ENCODE peak calls at places on chromosomes 6 and 20, in nine cellular contexts. G is dorsolateral prefrontal cortex; B is DMS153; D is C1 segment of cervical spinal cord; X is coronary artery; O is SW 1271; J is GDM1; N is endothelial cell; U is central memory CD8-positive, alpha-beta T cell. W is an unnamed sample.
A peak's percentile ranks its signal among the peaks of the same experiment; 100 is the strongest.

GRCh38 chr6:1636971-1637871 is 27.5 kb downstream of the FOXC1 start:
- DNase-seq in G (no peak), B (no peak), N (no peak), X (no peak), D (no peak), O (no peak), U (no peak), J (no peak), W (peak; percentile 36)

GRCh38 chr20:47596003-47596571 is 94.4 kb downstream of the NCOA3 start:
- DNase-seq in O (no peak), D (no peak), B (no peak), N (no peak), U (no peak), X (no peak), G (no peak), J (no peak), W (no peak)

GRCh38 chr6:108621117-108621516 is 60.4 kb downstream of the FOXO3 start:
- DNase-seq in J (peak; percentile 9), U (no peak), N (no peak), O (no peak), B (no peak), D (peak; percentile 76), X (peak; percentile 84), G (peak; percentile 57), W (peak; percentile 81)

GRCh38 chr6:57324538-57324937 is 7.1 kb downstream of the PRIM2 start:
- DNase-seq in N (no peak), X (no peak), G (no peak), D (no peak), U (no peak), B (no peak), O (peak; percentile 30), J (no peak), W (no peak)

GRCh38 chr6:158686791-158687381 is 37.0 kb downstream of the SYTL3 start:
- DNase-seq in N (no peak), G (no peak), J (peak; percentile 49), B (no peak), D (no peak), O (no peak), X (peak; percentile 70), U (peak; percentile 62), W (no peak)

GRCh38 chr20:43389839-43390626 is 67.7 kb upstream of the SRSF6 start:
- DNase-seq in U (no peak), G (no peak), B (no peak), X (no peak), D (no peak), N (peak; percentile 11), O (no peak), J (no peak), W (no peak)

GRCh38 chr6:123118811-123119210 is 122.8 kb downstream of the CLVS2 start:
- DNase-seq in B (peak; percentile 73), O (no peak), G (no peak), D (no peak), J (no peak), X (no peak), N (no peak), U (no peak), W (no peak)

GRCh38 chr6:137907170-137907569 is 40.1 kb downstream of the TNFAIP3 start:
- DNase-seq in N (no peak), B (no peak), J (no peak), O (no peak), X (no peak), G (no peak), D (no peak), U (no peak), W (no peak)

GRCh38 chr6:158703840-158704822 is 54.3 kb downstream of the SYTL3 start:
- DNase-seq in D (peak; percentile 51), G (peak; percentile 62), O (peak; percentile 70), B (peak; percentile 35), J (peak; percentile 58), X (peak; percentile 86), N (peak; percentile 88), U (peak; percentile 65), W (peak; percentile 4)

GRCh38 chr6:112180095-112180820 is 74.1 kb downstream of the LAMA4 start:
- DNase-seq in G (no peak), X (no peak), D (no peak), N (peak; percentile 61), O (peak; percentile 85), B (peak; percentile 71), J (peak; percentile 48), U (peak; percentile 21), W (peak; percentile 73)

GRCh38 chr6:123803862-123804681 is at the start of gene NKAIN2:
- DNase-seq in J (no peak), X (no peak), O (no peak), N (peak; percentile 65), U (no peak), G (peak; percentile 63), D (peak; percentile 49), B (peak; percentile 66), W (no peak)

GRCh38 chr6:22078802-22079545 is 217.9 kb downstream of the PRL start:
- DNase-seq in B (no peak), O (no peak), D (no peak), G (no peak), J (no peak), X (no peak), N (no peak), U (no peak), W (no peak)

GRCh38 chr20:46666818-46667515 is 15.7 kb upstream of the SLC13A3 start:
- DNase-seq in U (no peak), O (no peak), N (no peak), B (no peak), D (no peak), J (no peak), X (no peak), G (no peak), W (no peak)

GRCh38 chr20:1567392-1568165 is 10.1 kb upstream of the SIRPD start:
- DNase-seq in U (no peak), J (peak; percentile 27), O (peak; percentile 67), N (no peak), G (no peak), X (no peak), D (no peak), B (no peak), W (peak; percentile 60)

GRCh38 chr6:74289881-74290280 is 593.9 kb downstream of the CD109 start:
- DNase-seq in N (no peak), B (no peak), O (no peak), D (no peak), J (no peak), G (no peak), U (no peak), X (no peak), W (peak; percentile 39)

GRCh38 chr6:157066781-157067491 is 256.4 kb downstream of the TMEM242 start:
- DNase-seq in X (no peak), G (no peak), B (no peak), U (no peak), J (peak; percentile 31), D (no peak), O (no peak), N (no peak), W (no peak)

GRCh38 chr6:33007831-33008395 is 1.5 kb downstream of the HLA-DOA start:
- DNase-seq in D (no peak), X (no peak), N (no peak), U (no peak), B (no peak), J (no peak), G (no peak), O (no peak), W (no peak)

GRCh38 chr6:36712816-36713215 is 15.2 kb downstream of the RAB44 start:
- DNase-seq in D (no peak), O (no peak), J (no peak), X (no peak), B (no peak), G (no peak), U (no peak), N (no peak), W (no peak)

GRCh38 chr6:143074101-143074500 is 13.4 kb downstream of the AIG1 start:
- DNase-seq in G (no peak), U (no peak), O (no peak), X (no peak), D (no peak), J (no peak), B (no peak), N (no peak), W (no peak)

GRCh38 chr6:159751448-159751847 is 10.4 kb upstream of the ACAT2 start:
- DNase-seq in J (no peak), U (no peak), D (no peak), N (no peak), O (no peak), B (no peak), G (no peak), X (no peak), W (no peak)

GRCh38 chr20:63587781-63588591 is 13.9 kb upstream of the HELZ2 start:
- DNase-seq in N (no peak), G (no peak), X (no peak), O (no peak), U (no peak), D (no peak), J (peak; percentile 78), B (no peak), W (no peak)

GRCh38 chr6:27121640-27122039 is 125.9 kb upstream of the PRSS16 start:
- DNase-seq in D (no peak), G (no peak), J (no peak), O (no peak), U (no peak), X (no peak), N (no peak), B (no peak), W (no peak)

GRCh38 chr6:26269406-26270120 is 95.4 kb upstream of the BTN3A2 start:
- DNase-seq in D (no peak), U (no peak), N (no peak), J (no peak), O (no peak), X (no peak), G (no peak), B (no peak), W (no peak)

GRCh38 chr20:50848341-50848808 is 53.5 kb downstream of the BCAS4 start:
- DNase-seq in G (no peak), D (no peak), N (no peak), J (no peak), B (no peak), X (no peak), O (no peak), U (no peak), W (no peak)

GRCh38 chr6:80196914-80197313 is 90.4 kb downstream of the BCKDHB start:
- DNase-seq in X (no peak), N (no peak), O (no peak), G (no peak), U (no peak), J (no peak), B (no peak), D (no peak), W (no peak)

GRCh38 chr6:109491207-109491938 is 8.4 kb upstream of the ZBTB24 start:
- DNase-seq in J (no peak), O (no peak), D (no peak), N (no peak), X (no peak), U (no peak), B (peak; percentile 21), G (no peak), W (peak; percentile 16)

GRCh38 chr6:37679539-37680476 is 17.9 kb downstream of the MDGA1 start:
- DNase-seq in O (no peak), J (no peak), G (no peak), U (no peak), N (no peak), B (no peak), D (no peak), X (no peak), W (no peak)

GRCh38 chr6:47098570-47098993 is 56.5 kb upstream of the ADGRF1 start:
- DNase-seq in N (no peak), G (no peak), X (no peak), D (no peak), B (no peak), U (no peak), O (no peak), J (no peak), W (no peak)

GRCh38 chr6:139133733-139134360 is 1.0 kb upstream of the HECA start:
- DNase-seq in U (no peak), G (no peak), N (no peak), J (no peak), D (no peak), O (no peak), X (no peak), B (no peak), W (no peak)

GRCh38 chr20:16864069-16864468 is 115.9 kb downstream of the OTOR start:
- DNase-seq in J (no peak), X (no peak), D (no peak), G (peak; percentile 63), N (no peak), O (no peak), U (no peak), B (no peak), W (peak; percentile 8)

W was measured in astrocyte.